ENCODE peak calls at places on chromosomes 12 and 14, in eight cellular contexts. B is tibial artery, K is esophagus muscularis mucosa, U is Peyer's patch, T is endodermal cell, X is adrenal gland, R is stomach, C is transverse colon. E is an unnamed sample. For H3K36me3, the result is how much of the 10 kb centered on the place peaks cover.

GRCh38 chr14:73173092-73173735 is 36.9 kb downstream of the PSEN1 start:
- DNase-seq in B (no peak), K (no peak), U (no peak), T (no peak), X (no peak), R (no peak), C (no peak), E (no peak)

GRCh38 chr12:43102506-43103269 is 449.3 kb downstream of the ADAMTS20 start:
- DNase-seq in B (no peak), K (no peak), U (no peak), T (no peak), X (no peak), R (no peak), C (no peak), E (no peak)

GRCh38 chr14:33357225-33358010 is 418.7 kb downstream of the NPAS3 start:
- DNase-seq in B (no peak), K (no peak), U (no peak), T (no peak), X (no peak), R (peak), C (peak), E (no peak)

GRCh38 chr14:52660325-52660724 is 35.0 kb downstream of the ERO1A start:
- DNase-seq in B (no peak), K (no peak), U (no peak), T (no peak), X (no peak), R (no peak), C (no peak), E (no peak)

GRCh38 chr12:5498081-5498480 is 66.2 kb downstream of the NTF3 start:
- DNase-seq in B (no peak), K (no peak), U (no peak), T (no peak), X (no peak), R (no peak), C (no peak), E (no peak)

GRCh38 chr12:100346660-100347059 is 10.2 kb upstream of the SLC17A8 start:
- DNase-seq in B (no peak), K (no peak), U (no peak), T (no peak), X (no peak), R (no peak), C (no peak), E (no peak)

GRCh38 chr14:76882646-76883045 is 56.4 kb downstream of the LRRC74A start:
- DNase-seq in B (no peak), K (no peak), U (no peak), T (no peak), X (no peak), R (no peak), C (no peak), E (no peak)

GRCh38 chr12:127803545-127803944 is 463.4 kb upstream of the TMEM132C start:
- DNase-seq in B (no peak), K (no peak), U (no peak), T (no peak), X (no peak), R (no peak), C (no peak), E (no peak)

GRCh38 chr12:114713466-114714215 is 29.7 kb upstream of the TBX3 start:
- DNase-seq in B (no peak), K (no peak), U (no peak), T (no peak), X (no peak), R (no peak), C (no peak), E (no peak)

GRCh38 chr12:14769837-14770494 is 33.3 kb downstream of the WBP11 start:
- DNase-seq in B (peak), K (peak), U (peak), T (peak), X (peak), R (peak), C (peak), E (peak)

GRCh38 chr12:63294327-63294632 is 143.3 kb upstream of the AVPR1A start:
- DNase-seq in B (no peak), K (no peak), U (no peak), T (no peak), X (no peak), R (no peak), C (no peak), E (no peak)

GRCh38 chr12:106118-106561 is 39.6 kb downstream of the IQSEC3 start:
- DNase-seq in B (peak), K (no peak), U (no peak), T (peak), X (no peak), R (no peak), C (peak), E (no peak)

GRCh38 chr14:63361790-63362189 is 43.1 kb upstream of the GPHB5 start:
- DNase-seq in B (no peak), K (no peak), U (no peak), T (no peak), X (no peak), R (no peak), C (no peak), E (no peak)

GRCh38 chr14:100537701-100538565 is 49.3 kb downstream of the BEGAIN start:
- DNase-seq in B (peak), K (no peak), U (peak), T (peak), X (peak), R (no peak), C (peak), E (no peak)

GRCh38 chr12:26874501-26875296 is 41.7 kb upstream of the ITPR2 start:
- DNase-seq in B (no peak), K (peak), U (no peak), T (no peak), X (peak), R (no peak), C (no peak), E (no peak)

GRCh38 chr12:107764626-107765025 is 3.7 kb upstream of the PRDM4 start:
- DNase-seq in B (no peak), K (no peak), U (no peak), T (no peak), X (no peak), R (no peak), C (no peak), E (no peak)

GRCh38 chr14:67490201-67490600 is 1.7 kb upstream of the TMEM229B start:
- DNase-seq in B (no peak), K (no peak), U (no peak), T (no peak), X (no peak), R (no peak), C (no peak), E (no peak)

GRCh38 chr14:61218765-61219164 is 62.4 kb downstream of the TMEM30B start:
- DNase-seq in B (no peak), K (no peak), U (no peak), T (no peak), X (no peak), R (no peak), C (no peak), E (no peak)

GRCh38 chr12:6987956-6988573 is 17.4 kb downstream of the EMG1 start:
- DNase-seq in B (no peak), K (no peak), U (no peak), T (no peak), X (no peak), R (peak), C (peak), E (no peak)

GRCh38 chr12:87779016-87779415 is 250.2 kb downstream of the C12orf50 start:
- DNase-seq in B (no peak), K (no peak), U (no peak), T (peak), X (no peak), R (no peak), C (no peak), E (no peak)

GRCh38 chr12:131894981-131895639 is 688 bp downstream of the ULK1 start:
- DNase-seq in B (peak), K (no peak), U (peak), T (peak), X (no peak), R (peak), C (peak), E (no peak)

GRCh38 chr12:123363385-123363742 is 1.3 kb downstream of the SBNO1 start:
- DNase-seq in B (no peak), K (no peak), U (no peak), T (no peak), X (no peak), R (no peak), C (no peak), E (no peak)

GRCh38 chr12:6254491-6254890 is 54.3 kb downstream of the CD9 start:
- DNase-seq in B (no peak), K (no peak), U (peak), T (no peak), X (no peak), R (no peak), C (no peak), E (no peak)

GRCh38 chr14:106875503-106875902 is 1349.1 kb downstream of the TMEM121 start:
- DNase-seq in B (no peak), K (no peak), U (no peak), T (no peak), X (no peak), R (peak), C (peak), E (no peak)
- TF ChIP-seq CTCF in B (no peak), K (no peak), U (peak), T (no peak), X (peak), R (no peak), C (no peak), E (no peak)

GRCh38 chr14:93903342-93904184 is 23.6 kb upstream of the FAM181A start:
- DNase-seq in B (peak), K (no peak), U (no peak), T (peak), X (no peak), R (peak), C (no peak), E (no peak)
- H3K27ac ChIP-seq in B (no peak), K (no peak), U (no peak), T (no peak), X (no peak), R (no peak), C (no peak), E (no peak)

GRCh38 chr14:93219103-93219726 is 12.2 kb downstream of the UBR7 start:
- DNase-seq in B (no peak), K (no peak), U (no peak), T (peak), X (peak), R (peak), C (peak), E (no peak)
- H3K36me3 ChIP-seq in B (half or more), K (half or more), U (under half), T (under half), X (half or more), R (half or more), C (under half), E (under half)

GRCh38 chr12:49187184-49187583 is 1.7 kb downstream of the TUBA1A start:
- DNase-seq in B (peak), K (peak), U (no peak), T (no peak), X (peak), R (no peak), C (no peak), E (no peak)
- TF ChIP-seq CTCF in B (no peak), K (no peak), U (no peak), T (no peak), X (no peak), R (no peak), C (no peak), E (no peak)

GRCh38 chr12:119204716-119205285 is 26.1 kb downstream of the HSPB8 start:
- DNase-seq in B (no peak), K (no peak), U (no peak), T (no peak), X (no peak), R (no peak), C (no peak), E (no peak)

GRCh38 chr12:119206348-119207075 is 27.8 kb downstream of the HSPB8 start:
- DNase-seq in B (no peak), K (no peak), U (no peak), T (peak), X (no peak), R (no peak), C (no peak), E (no peak)

GRCh38 chr12:119208626-119209061 is 29.9 kb downstream of the HSPB8 start:
- DNase-seq in B (peak), K (peak), U (peak), T (peak), X (peak), R (peak), C (peak), E (no peak)

GRCh38 chr12:119204137-119204536 is 25.4 kb downstream of the HSPB8 start:
- DNase-seq in B (no peak), K (no peak), U (no peak), T (no peak), X (no peak), R (no peak), C (no peak), E (no peak)

DNA sequence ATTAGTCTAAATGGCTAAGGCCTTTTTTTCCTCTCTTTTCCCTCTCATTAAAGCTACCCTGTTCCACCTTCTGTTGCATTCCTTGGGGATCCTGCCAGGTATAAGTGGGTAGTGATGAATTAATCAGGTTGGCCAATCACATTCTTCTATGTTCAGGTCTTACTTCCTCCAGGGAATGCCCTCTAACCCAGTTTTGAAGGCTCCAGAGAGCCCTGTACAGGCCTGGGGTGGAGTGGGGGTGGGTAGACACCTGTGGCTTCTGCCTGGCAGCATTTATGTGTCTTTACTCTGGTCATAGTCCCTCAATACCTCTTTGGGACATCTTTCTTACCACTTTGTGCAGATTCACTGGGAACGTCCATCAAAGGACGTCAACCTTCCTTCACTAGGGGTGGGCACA is 28.4 kb downstream of the HSPB8 start:
- DNase-seq in B (no peak), K (no peak), U (no peak), T (no peak), X (no peak), R (no peak), C (no peak), E (no peak)
- H3K27ac ChIP-seq in B (no peak), K (peak), U (no peak), T (no peak), X (no peak), R (peak), C (peak), E (no peak)

GRCh38 chr12:124418791-124419190 is 123.9 kb downstream of the RFLNA start:
- DNase-seq in B (peak), K (no peak), U (no peak), T (no peak), X (no peak), R (no peak), C (no peak), E (no peak)
- H3K36me3 ChIP-seq in B (under half), K (under half), U (under half), T (under half), X (under half), R (half or more), C (under half), E (under half)

DNA sequence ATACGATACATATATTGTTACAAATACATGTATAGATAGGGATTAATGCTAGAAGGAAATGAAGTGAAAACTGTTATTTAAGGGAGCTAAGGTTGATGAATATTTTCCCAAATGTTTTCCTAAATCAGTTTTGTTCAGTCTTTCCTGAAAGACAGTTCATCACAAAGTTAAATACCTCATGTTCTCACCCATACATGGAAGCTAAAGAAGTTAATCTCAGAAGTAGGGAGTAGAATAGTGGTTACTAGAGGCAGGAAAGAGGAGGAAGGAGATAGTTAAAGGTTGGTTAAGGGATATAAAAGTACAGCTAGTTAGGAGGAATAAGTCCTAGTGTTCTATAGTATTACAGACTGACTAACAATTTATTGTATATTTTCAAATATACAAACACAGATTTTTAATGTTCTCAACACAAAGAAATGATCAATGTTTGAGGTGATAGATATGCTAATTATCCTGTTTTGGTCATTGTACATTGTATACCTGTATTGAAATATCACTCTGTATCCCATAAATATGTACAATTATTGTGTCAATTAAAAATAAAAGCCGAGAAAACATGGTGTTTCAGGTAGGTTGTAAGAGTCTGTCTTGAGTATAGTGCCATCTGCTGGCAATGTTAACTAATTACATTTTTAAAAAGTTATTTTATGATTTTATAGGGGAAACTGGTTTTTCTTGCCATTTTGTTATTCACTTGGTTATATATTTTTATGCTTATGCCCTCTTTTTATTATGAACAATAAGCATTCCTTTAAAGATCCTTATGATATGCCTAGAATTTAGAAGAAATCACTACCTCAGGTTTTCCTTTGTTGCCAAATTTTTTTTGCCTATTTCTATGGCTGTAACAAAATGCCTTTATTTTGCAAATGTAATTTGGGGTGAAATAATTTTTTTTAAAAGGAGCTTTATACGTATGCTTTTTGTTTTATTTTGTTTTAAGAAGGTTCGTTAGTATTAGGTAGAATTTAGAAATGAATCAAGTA is 26.9 kb downstream of the ZDHHC17 start:
- DNase-seq in B (no peak), K (no peak), U (no peak), T (no peak), X (no peak), R (no peak), C (no peak), E (no peak)
- TF ChIP-seq CTCF in B (peak), K (peak), U (peak), T (peak), X (peak), R (no peak), C (peak), E (peak)

DNA sequence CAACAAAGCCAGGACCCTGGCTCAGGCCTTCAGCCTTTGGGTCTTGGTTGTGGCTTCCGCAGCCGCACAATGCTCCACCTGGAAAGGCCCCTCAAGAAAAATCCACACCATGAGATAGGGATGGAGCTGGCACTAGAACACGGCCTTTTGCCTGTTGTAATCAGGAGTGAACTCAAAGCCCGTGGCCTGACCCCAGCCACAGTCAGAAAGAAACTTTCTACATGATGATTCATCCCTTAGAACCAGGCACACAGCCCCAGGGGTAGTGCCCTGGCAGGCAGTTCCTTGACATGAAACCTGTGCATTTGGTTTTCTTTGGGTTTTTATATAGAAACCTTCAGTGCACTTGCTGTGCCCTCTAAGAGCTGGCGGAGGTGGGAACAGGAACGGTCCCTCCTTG is 5.1 kb downstream of the CLMN start:
- DNase-seq in B (no peak), K (no peak), U (no peak), T (no peak), X (peak), R (peak), C (peak), E (no peak)
- H3K27ac ChIP-seq in B (peak), K (peak), U (peak), T (no peak), X (no peak), R (peak), C (peak), E (peak)

GRCh38 chr12:57534250-57534649 is 11.6 kb downstream of the MBD6 start:
- DNase-seq in B (no peak), K (no peak), U (no peak), T (no peak), X (no peak), R (no peak), C (no peak), E (no peak)
- H3K36me3 ChIP-seq in B (half or more), K (half or more), U (under half), T (half or more), X (half or more), R (half or more), C (under half), E (under half)

DNA sequence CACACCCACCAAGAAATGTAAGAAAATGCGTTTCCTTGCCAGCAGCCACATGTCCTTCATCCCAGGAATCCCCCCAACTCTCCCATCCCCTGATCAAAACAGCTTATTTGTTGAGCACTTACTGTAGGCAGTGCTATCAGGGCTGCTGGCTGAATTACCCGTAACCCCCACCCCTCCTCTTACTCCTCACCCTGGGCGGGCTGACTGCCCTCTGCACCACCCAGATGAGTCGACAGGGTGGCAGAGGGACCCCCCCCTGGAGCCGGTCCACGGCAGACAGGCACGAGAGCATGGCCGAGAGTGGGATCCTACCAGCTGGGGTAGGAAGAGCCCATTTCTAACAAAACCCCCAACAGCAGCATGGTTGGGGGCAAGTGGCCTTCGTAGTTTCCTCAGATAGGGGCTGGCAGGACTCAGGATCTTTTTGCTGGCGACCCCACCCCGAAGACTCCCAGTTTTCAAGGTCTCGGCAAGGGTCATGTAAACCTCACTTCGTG is 1.1 kb upstream of the RHOF start:
- DNase-seq in B (no peak), K (no peak), U (no peak), T (no peak), X (peak), R (no peak), C (peak), E (no peak)
- TF ChIP-seq CTCF in B (no peak), K (no peak), U (no peak), T (no peak), X (no peak), R (no peak), C (no peak), E (no peak)

E was measured in vagina.